ENCODE peak calls at places on chromosomes 12 and 14, in five cellular contexts. One of them, this sample, is unnamed.

GRCh38 chr14:104868811-104869572 is 3.9 kb downstream of the CEP170B start:
- DNase-seq in activated CD8-positive, alpha-beta memory T cell treated with anti-CD3 and anti-CD28 coated beads, Interleukin-2, amount 10 ng/mL, durations not matched to agents 7 days and 5 days: no peak
- DNase-seq in anterior cingulate cortex: no peak
- DNase-seq in gastrocnemius medialis: no peak
- DNase-seq in effector memory CD4-positive, alpha-beta T cell: no peak
- DNase-seq in this sample: no peak

GRCh38 chr12:81354327-81354932 is 276.6 kb downstream of the ACSS3 start:
- DNase-seq in activated CD8-positive, alpha-beta memory T cell treated with anti-CD3 and anti-CD28 coated beads, Interleukin-2, amount 10 ng/mL, durations not matched to agents 7 days and 5 days: no peak
- DNase-seq in anterior cingulate cortex: no peak
- DNase-seq in gastrocnemius medialis: no peak
- DNase-seq in effector memory CD4-positive, alpha-beta T cell: no peak
- DNase-seq in this sample: no peak

GRCh38 chr12:4320287-4320858 is 640 bp upstream of the TIGAR start:
- DNase-seq in activated CD8-positive, alpha-beta memory T cell treated with anti-CD3 and anti-CD28 coated beads, Interleukin-2, amount 10 ng/mL, durations not matched to agents 7 days and 5 days: no peak
- DNase-seq in anterior cingulate cortex: no peak
- DNase-seq in gastrocnemius medialis: no peak
- DNase-seq in effector memory CD4-positive, alpha-beta T cell: no peak
- DNase-seq in this sample: no peak

GRCh38 chr14:37114559-37114958 is 57.8 kb downstream of the SLC25A21 start:
- DNase-seq in activated CD8-positive, alpha-beta memory T cell treated with anti-CD3 and anti-CD28 coated beads, Interleukin-2, amount 10 ng/mL, durations not matched to agents 7 days and 5 days: no peak
- DNase-seq in anterior cingulate cortex: no peak
- DNase-seq in gastrocnemius medialis: no peak
- DNase-seq in effector memory CD4-positive, alpha-beta T cell: no peak
- DNase-seq in this sample: no peak

GRCh38 chr12:121570467-121571283 is 10.1 kb downstream of the KDM2B start:
- DNase-seq in activated CD8-positive, alpha-beta memory T cell treated with anti-CD3 and anti-CD28 coated beads, Interleukin-2, amount 10 ng/mL, durations not matched to agents 7 days and 5 days: no peak
- DNase-seq in anterior cingulate cortex: no peak
- DNase-seq in gastrocnemius medialis: no peak
- DNase-seq in effector memory CD4-positive, alpha-beta T cell: no peak
- DNase-seq in this sample: no peak

GRCh38 chr12:30698346-30698745 is 2.7 kb upstream of the IPO8 start:
- DNase-seq in activated CD8-positive, alpha-beta memory T cell treated with anti-CD3 and anti-CD28 coated beads, Interleukin-2, amount 10 ng/mL, durations not matched to agents 7 days and 5 days: no peak
- DNase-seq in anterior cingulate cortex: no peak
- DNase-seq in gastrocnemius medialis: no peak
- DNase-seq in effector memory CD4-positive, alpha-beta T cell: no peak
- DNase-seq in this sample: no peak

GRCh38 chr12:54215990-54216579 is 27.3 kb upstream of the SMUG1 start:
- DNase-seq in activated CD8-positive, alpha-beta memory T cell treated with anti-CD3 and anti-CD28 coated beads, Interleukin-2, amount 10 ng/mL, durations not matched to agents 7 days and 5 days: peak
- DNase-seq in anterior cingulate cortex: no peak
- DNase-seq in gastrocnemius medialis: no peak
- DNase-seq in effector memory CD4-positive, alpha-beta T cell: peak
- DNase-seq in this sample: peak

GRCh38 chr12:6700646-6701051 is at the start of gene PIANP:
- DNase-seq in activated CD8-positive, alpha-beta memory T cell treated with anti-CD3 and anti-CD28 coated beads, Interleukin-2, amount 10 ng/mL, durations not matched to agents 7 days and 5 days: peak
- DNase-seq in anterior cingulate cortex: peak
- DNase-seq in gastrocnemius medialis: no peak
- DNase-seq in effector memory CD4-positive, alpha-beta T cell: peak
- DNase-seq in this sample: peak

GRCh38 chr14:55605793-55606192 is 25.8 kb downstream of the KTN1 start:
- DNase-seq in activated CD8-positive, alpha-beta memory T cell treated with anti-CD3 and anti-CD28 coated beads, Interleukin-2, amount 10 ng/mL, durations not matched to agents 7 days and 5 days: no peak
- DNase-seq in anterior cingulate cortex: no peak
- DNase-seq in gastrocnemius medialis: no peak
- DNase-seq in effector memory CD4-positive, alpha-beta T cell: no peak
- DNase-seq in this sample: no peak

GRCh38 chr12:124460771-124461170 is 106.6 kb downstream of the NCOR2 start:
- DNase-seq in activated CD8-positive, alpha-beta memory T cell treated with anti-CD3 and anti-CD28 coated beads, Interleukin-2, amount 10 ng/mL, durations not matched to agents 7 days and 5 days: no peak
- DNase-seq in anterior cingulate cortex: no peak
- DNase-seq in gastrocnemius medialis: no peak
- DNase-seq in effector memory CD4-positive, alpha-beta T cell: no peak
- DNase-seq in this sample: no peak

GRCh38 chr12:3097836-3098235 is 20.7 kb downstream of the TSPAN9 start:
- DNase-seq in activated CD8-positive, alpha-beta memory T cell treated with anti-CD3 and anti-CD28 coated beads, Interleukin-2, amount 10 ng/mL, durations not matched to agents 7 days and 5 days: no peak
- DNase-seq in anterior cingulate cortex: no peak
- DNase-seq in gastrocnemius medialis: no peak
- DNase-seq in effector memory CD4-positive, alpha-beta T cell: no peak
- DNase-seq in this sample: no peak

GRCh38 chr12:39354955-39355354 is 88.0 kb downstream of the KIF21A start:
- DNase-seq in activated CD8-positive, alpha-beta memory T cell treated with anti-CD3 and anti-CD28 coated beads, Interleukin-2, amount 10 ng/mL, durations not matched to agents 7 days and 5 days: no peak
- DNase-seq in anterior cingulate cortex: no peak
- DNase-seq in gastrocnemius medialis: no peak
- DNase-seq in effector memory CD4-positive, alpha-beta T cell: no peak
- DNase-seq in this sample: no peak

GRCh38 chr14:74934476-74935339 is 11.6 kb upstream of the RPS6KL1 start:
- DNase-seq in activated CD8-positive, alpha-beta memory T cell treated with anti-CD3 and anti-CD28 coated beads, Interleukin-2, amount 10 ng/mL, durations not matched to agents 7 days and 5 days: no peak
- DNase-seq in anterior cingulate cortex: no peak
- DNase-seq in gastrocnemius medialis: no peak
- DNase-seq in effector memory CD4-positive, alpha-beta T cell: no peak
- DNase-seq in this sample: no peak

This sample was measured in T-helper 1 cell.